ENCODE peak calls at places on chromosomes 11 and 22, in four cellular contexts. Y is HepG2, J is K562, H is GM12878. I is an unnamed sample.

GRCh38 chr11:13949876-13950275 is 12.6 kb upstream of the SPON1 start:
- DNase-seq in Y (no peak), J (no peak), H (no peak), I (no peak)

GRCh38 chr11:47393163-47394049 is 15.0 kb upstream of the SLC39A13 start:
- DNase-seq in Y (no peak), J (peak), H (no peak), I (no peak)

GRCh38 chr11:125170406-125171031 is 6.0 kb downstream of the PKNOX2 start:
- DNase-seq in Y (no peak), J (peak), H (no peak), I (no peak)

GRCh38 chr11:78940500-78941225 is 366.0 kb upstream of the NARS2 start:
- DNase-seq in Y (peak), J (no peak), H (no peak), I (no peak)

GRCh38 chr11:35348898-35349687 is 70.3 kb downstream of the SLC1A2 start:
- DNase-seq in Y (no peak), J (no peak), H (no peak), I (no peak)

GRCh38 chr11:35389897-35390462 is 29.4 kb downstream of the SLC1A2 start:
- DNase-seq in Y (no peak), J (no peak), H (peak), I (no peak)

GRCh38 chr11:114255289-114255688 is 40.9 kb upstream of the NNMT start:
- DNase-seq in Y (no peak), J (no peak), H (no peak), I (no peak)

GRCh38 chr11:46272816-46273427 is 4.5 kb upstream of the CREB3L1 start:
- DNase-seq in Y (no peak), J (no peak), H (no peak), I (no peak)

GRCh38 chr11:108069947-108070346 is 51.4 kb upstream of the ACAT1 start:
- DNase-seq in Y (no peak), J (no peak), H (peak), I (no peak)

GRCh38 chr22:39997939-39998726 is 3.4 kb downstream of the FAM83F start:
- DNase-seq in Y (no peak), J (no peak), H (no peak), I (peak)

GRCh38 chr11:61714316-61714715 is 34.1 kb downstream of the DAGLA start:
- DNase-seq in Y (no peak), J (no peak), H (no peak), I (no peak)

GRCh38 chr11:109789911-109790310 is 303.3 kb upstream of the ZC3H12C start:
- DNase-seq in Y (no peak), J (no peak), H (no peak), I (no peak)

GRCh38 chr11:35303596-35304392 is 115.6 kb downstream of the SLC1A2 start:
- DNase-seq in Y (peak), J (no peak), H (no peak), I (peak)

GRCh38 chr11:62033191-62034044 is 66.0 kb upstream of the FTH1 start:
- DNase-seq in Y (peak), J (peak), H (no peak), I (no peak)

GRCh38 chr22:24207264-24208011 is 26.2 kb downstream of the SUSD2 start:
- DNase-seq in Y (no peak), J (no peak), H (no peak), I (no peak)

GRCh38 chr22:44340271-44341239 is 27.8 kb upstream of the SHISAL1 start:
- DNase-seq in Y (no peak), J (no peak), H (no peak), I (no peak)

GRCh38 chr11:64566042-64566914 is 24.7 kb upstream of the SLC22A12 start:
- DNase-seq in Y (peak), J (peak), H (no peak), I (peak)

GRCh38 chr11:75273989-75274391 is 33.4 kb downstream of the TPBGL start:
- DNase-seq in Y (no peak), J (no peak), H (no peak), I (no peak)

GRCh38 chr11:23112987-23113886 is 253.0 kb upstream of the CCDC179 start:
- DNase-seq in Y (peak), J (no peak), H (no peak), I (peak)

GRCh38 chr11:92409956-92410355 is 185.3 kb downstream of the FAT3 start:
- DNase-seq in Y (no peak), J (no peak), H (no peak), I (no peak)

GRCh38 chr22:43885319-43885671 is 6.5 kb downstream of the PNPLA5 start:
- DNase-seq in Y (no peak), J (no peak), H (no peak), I (no peak)

GRCh38 chr22:27635852-27636251 is 165.7 kb downstream of the MN1 start:
- DNase-seq in Y (no peak), J (no peak), H (no peak), I (no peak)

GRCh38 chr11:124276081-124276480 is 19.9 kb downstream of the OR8G5 start:
- DNase-seq in Y (no peak), J (no peak), H (no peak), I (no peak)

GRCh38 chr22:31829505-31829904 is 75.7 kb downstream of the DEPDC5 start:
- DNase-seq in Y (peak), J (peak), H (peak), I (peak)

GRCh38 chr11:106581399-106581798 is 436.9 kb downstream of the GUCY1A2 start:
- DNase-seq in Y (no peak), J (no peak), H (no peak), I (no peak)

GRCh38 chr11:79691445-79691844 is 250.6 kb upstream of the TENM4 start:
- DNase-seq in Y (no peak), J (no peak), H (no peak), I (no peak)

GRCh38 chr11:72676874-72677341 is 2.7 kb upstream of the PDE2A start:
- DNase-seq in Y (peak), J (peak), H (no peak), I (peak)

GRCh38 chr11:106497321-106497720 is 419.9 kb downstream of the AASDHPPT start:
- DNase-seq in Y (no peak), J (no peak), H (no peak), I (no peak)

GRCh38 chr22:20805972-20806471 is 32.1 kb downstream of the SERPIND1 start:
- DNase-seq in Y (no peak), J (no peak), H (no peak), I (no peak)

GRCh38 chr11:2298131-2298794 is 3.5 kb downstream of the C11orf21 start:
- DNase-seq in Y (no peak), J (no peak), H (no peak), I (no peak)
- TF ChIP-seq CHD4 in Y (no peak), J (no peak), H (no peak), I (no peak)

GRCh38 chr22:38935023-38935422 is 22.4 kb upstream of the APOBEC3A start:
- DNase-seq in Y (no peak), J (no peak), H (no peak), I (peak)
- TF ChIP-seq EP300 in Y (no peak), J (no peak), H (no peak), I (no peak)

DNA sequence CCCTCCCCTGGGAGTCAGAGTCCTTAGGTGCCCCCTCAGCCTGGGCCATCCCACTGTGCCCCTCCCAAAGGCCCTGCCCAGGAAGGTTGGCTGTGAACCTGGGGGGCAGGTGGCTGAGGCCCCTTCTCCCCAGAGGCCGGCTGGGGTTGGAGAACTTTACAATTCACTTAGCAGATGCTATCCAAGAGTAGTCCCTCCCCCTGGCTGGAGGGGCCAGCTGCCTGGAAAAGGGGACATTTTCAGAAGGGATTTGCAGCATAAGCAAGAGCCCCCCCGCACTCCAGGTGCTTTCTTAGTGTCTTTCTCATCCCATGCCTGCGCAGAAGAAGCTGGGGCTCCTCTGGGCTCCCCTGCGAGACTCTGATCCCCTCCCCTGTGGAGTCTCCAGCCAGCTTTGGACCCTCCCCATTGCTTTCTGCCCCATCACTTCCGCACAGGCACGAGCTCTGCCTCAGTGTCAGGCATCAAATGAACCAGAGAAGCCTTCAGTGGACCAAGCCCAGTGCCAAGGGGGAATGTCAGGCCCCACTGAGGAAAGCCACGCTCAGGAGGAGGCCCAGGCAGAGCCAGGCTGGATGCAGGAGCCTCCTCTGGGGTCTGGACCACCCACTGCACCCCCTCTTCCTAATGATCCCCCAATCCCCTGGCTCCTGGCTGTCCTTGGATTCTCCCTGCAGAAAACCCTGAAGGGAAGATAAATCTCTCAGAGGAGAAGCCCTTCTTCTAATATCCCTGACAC is 3.7 kb downstream of the SSTR3 start:
- DNase-seq in Y (no peak), J (no peak), H (no peak), I (no peak)
- TF ChIP-seq CHD4 in Y (no peak), J (no peak), H (no peak), I (no peak)

GRCh38 chr22:29885610-29886009 is 2.6 kb downstream of the MTMR3 start:
- DNase-seq in Y (no peak), J (no peak), H (no peak), I (no peak)

GRCh38 chr22:29886601-29887000 is 3.6 kb downstream of the MTMR3 start:
- DNase-seq in Y (no peak), J (no peak), H (no peak), I (no peak)

GRCh38 chr22:29882716-29883044 is 294 bp upstream of the MTMR3 start:
- DNase-seq in Y (no peak), J (no peak), H (no peak), I (no peak)

GRCh38 chr22:29883831-29884139 is 811 bp downstream of the MTMR3 start:
- DNase-seq in Y (no peak), J (no peak), H (no peak), I (no peak)

GRCh38 chr22:29883045-29883830 is at the start of gene MTMR3:
- DNase-seq in Y (peak), J (peak), H (peak), I (peak)
- TF ChIP-seq EP300 in Y (no peak), J (peak), H (no peak), I (no peak)

GRCh38 chr11:134395002-134395401 is 17.0 kb downstream of the B3GAT1 start:
- DNase-seq in Y (no peak), J (no peak), H (no peak), I (no peak)

GRCh38 chr11:134392953-134393615 is 19.0 kb downstream of the B3GAT1 start:
- DNase-seq in Y (no peak), J (no peak), H (no peak), I (no peak)

GRCh38 chr11:134394311-134394710 is 17.7 kb downstream of the B3GAT1 start:
- DNase-seq in Y (no peak), J (no peak), H (no peak), I (no peak)

GRCh38 chr11:134391656-134392055 is 20.4 kb downstream of the B3GAT1 start:
- DNase-seq in Y (no peak), J (no peak), H (no peak), I (no peak)

DNA sequence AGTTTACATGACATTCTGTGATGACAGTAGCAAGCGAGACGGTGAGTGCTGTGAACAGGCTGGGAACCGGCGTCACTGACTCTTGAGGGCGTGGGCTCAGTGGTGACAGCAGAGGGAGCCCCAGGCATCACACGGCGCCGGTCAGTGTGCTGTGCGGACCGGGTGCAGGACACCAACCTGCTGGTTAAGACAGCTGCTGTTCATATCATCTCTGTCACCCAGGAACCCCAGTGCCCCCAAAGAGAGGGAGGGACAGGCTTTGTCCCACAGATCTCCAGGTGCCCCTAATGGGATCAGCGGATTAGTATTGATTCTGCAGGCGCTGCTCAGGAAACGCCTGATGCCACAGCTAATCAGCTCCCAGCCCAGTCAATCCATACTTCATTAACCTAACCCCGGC is 18.4 kb downstream of the B3GAT1 start:
- DNase-seq in Y (peak), J (peak), H (no peak), I (peak)
- TF ChIP-seq CHD4 in Y (no peak), J (no peak), H (no peak), I (no peak)

GRCh38 chr11:6481012-6481923 is at the start of the genes ARFIP2 and TIMM10B:
- DNase-seq in Y (peak), J (peak), H (peak), I (peak)
- TF ChIP-seq EP300 in Y (no peak), J (no peak), H (no peak), I (no peak)

GRCh38 chr11:131688056-131688693 is 317.8 kb downstream of the NTM start:
- DNase-seq in Y (peak), J (peak), H (no peak), I (peak)
- TF ChIP-seq CHD4 in Y (no peak), J (no peak), H (no peak), I (no peak)

GRCh38 chr11:65606876-65607613 is 7.0 kb downstream of the MAP3K11 start:
- DNase-seq in Y (no peak), J (peak), H (no peak), I (peak)
- TF ChIP-seq EP300 in Y (no peak), J (no peak), H (no peak), I (no peak)

DNA sequence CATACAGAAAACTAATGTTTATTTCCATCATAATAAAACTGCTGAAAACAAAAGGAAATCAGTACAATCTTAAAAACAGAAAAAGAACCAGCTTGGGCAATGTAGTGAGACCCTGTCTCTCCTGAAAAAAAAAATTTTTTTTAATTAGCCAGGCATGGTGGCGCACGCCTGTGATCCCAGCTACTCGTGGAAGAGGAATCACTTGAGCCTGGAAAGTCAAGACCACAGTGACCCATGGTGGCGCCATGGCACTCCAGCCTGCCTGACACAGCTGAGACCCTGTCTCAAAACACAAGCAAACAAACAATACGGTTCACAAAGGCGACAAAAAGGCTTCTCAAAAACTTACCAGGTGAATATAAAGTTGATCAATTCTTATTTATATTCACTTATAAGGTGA is 289.7 kb downstream of the BRD1 start:
- DNase-seq in Y (no peak), J (no peak), H (no peak), I (no peak)
- TF ChIP-seq CHD4 in Y (no peak), J (no peak), H (no peak), I (no peak)

I was measured in A549.